ENCODE peak calls at places on chromosome 15, in four cellular contexts. One of them, this sample, is unnamed.

GRCh38 chr15:48935236-48935635 is 28.5 kb downstream of the SHC4 start:
- DNase-seq in GM23338: no peak
- DNase-seq in IMR-90: no peak
- DNase-seq in lower lobe of right lung: no peak
- DNase-seq in this sample: no peak

GRCh38 chr15:101478701-101479341 is 10.7 kb downstream of the PCSK6 start:
- DNase-seq in GM23338: no peak
- DNase-seq in IMR-90: no peak
- DNase-seq in lower lobe of right lung: no peak
- DNase-seq in this sample: no peak

GRCh38 chr15:44298878-44299277 is 10.4 kb downstream of the GOLM2 start:
- DNase-seq in GM23338: peak
- DNase-seq in IMR-90: no peak
- DNase-seq in lower lobe of right lung: no peak
- DNase-seq in this sample: no peak

GRCh38 chr15:89664441-89664840 is 9.2 kb upstream of the KIF7 start:
- DNase-seq in GM23338: no peak
- DNase-seq in IMR-90: no peak
- DNase-seq in lower lobe of right lung: no peak
- DNase-seq in this sample: no peak

GRCh38 chr15:42102646-42103235 is 8.4 kb upstream of the PLA2G4D start:
- DNase-seq in GM23338: no peak
- DNase-seq in IMR-90: peak
- DNase-seq in lower lobe of right lung: no peak
- DNase-seq in this sample: no peak

GRCh38 chr15:42100021-42100800 is 5.8 kb upstream of the PLA2G4D start:
- DNase-seq in GM23338: no peak
- DNase-seq in IMR-90: peak
- DNase-seq in lower lobe of right lung: peak
- DNase-seq in this sample: no peak

GRCh38 chr15:52466134-52466701 is 62.5 kb downstream of the MYO5A start:
- DNase-seq in GM23338: peak
- DNase-seq in IMR-90: no peak
- DNase-seq in lower lobe of right lung: peak
- DNase-seq in this sample: no peak

GRCh38 chr15:44712108-44713005 is 1.0 kb downstream of the B2M start:
- DNase-seq in GM23338: no peak
- DNase-seq in IMR-90: peak
- DNase-seq in lower lobe of right lung: peak
- DNase-seq in this sample: peak

GRCh38 chr15:31265871-31266711 is 60.5 kb upstream of the KLF13 start:
- DNase-seq in GM23338: no peak
- DNase-seq in IMR-90: no peak
- DNase-seq in lower lobe of right lung: peak
- DNase-seq in this sample: no peak

GRCh38 chr15:81091889-81092558 is 42.0 kb upstream of the CFAP161 start:
- DNase-seq in GM23338: no peak
- DNase-seq in IMR-90: peak
- DNase-seq in lower lobe of right lung: no peak
- DNase-seq in this sample: peak

GRCh38 chr15:94937243-94937642 is 705.9 kb downstream of the MCTP2 start:
- DNase-seq in GM23338: no peak
- DNase-seq in IMR-90: no peak
- DNase-seq in lower lobe of right lung: no peak
- DNase-seq in this sample: no peak

GRCh38 chr15:60966746-60967145 is 262.4 kb downstream of the RORA start:
- DNase-seq in GM23338: no peak
- DNase-seq in IMR-90: no peak
- DNase-seq in lower lobe of right lung: no peak
- DNase-seq in this sample: no peak

GRCh38 chr15:27808182-27808581 is 290.9 kb downstream of the OCA2 start:
- DNase-seq in GM23338: no peak
- DNase-seq in IMR-90: no peak
- DNase-seq in lower lobe of right lung: no peak
- DNase-seq in this sample: no peak

GRCh38 chr15:31453558-31454318 is 127.1 kb downstream of the KLF13 start:
- DNase-seq in GM23338: no peak
- DNase-seq in IMR-90: no peak
- DNase-seq in lower lobe of right lung: no peak
- DNase-seq in this sample: no peak

GRCh38 chr15:59953392-59953883 is 50.7 kb upstream of the FOXB1 start:
- DNase-seq in GM23338: peak
- DNase-seq in IMR-90: no peak
- DNase-seq in lower lobe of right lung: no peak
- DNase-seq in this sample: peak

GRCh38 chr15:101439920-101440319 is 49.6 kb downstream of the PCSK6 start:
- DNase-seq in GM23338: no peak
- DNase-seq in IMR-90: peak
- DNase-seq in lower lobe of right lung: no peak
- DNase-seq in this sample: no peak

GRCh38 chr15:48062476-48062875 is 58.3 kb upstream of the SLC24A5 start:
- DNase-seq in GM23338: no peak
- DNase-seq in IMR-90: peak
- DNase-seq in lower lobe of right lung: no peak
- DNase-seq in this sample: no peak

GRCh38 chr15:50107157-50107556 is 11.9 kb downstream of the ATP8B4 start:
- DNase-seq in GM23338: no peak
- DNase-seq in IMR-90: no peak
- DNase-seq in lower lobe of right lung: no peak
- DNase-seq in this sample: no peak

GRCh38 chr15:40859206-40859851 is 14.7 kb downstream of the RHOV start:
- DNase-seq in GM23338: peak
- DNase-seq in IMR-90: peak
- DNase-seq in lower lobe of right lung: peak
- DNase-seq in this sample: peak

GRCh38 chr15:72306211-72306785 is 13.7 kb downstream of the CELF6 start:
- DNase-seq in GM23338: peak
- DNase-seq in IMR-90: peak
- DNase-seq in lower lobe of right lung: no peak
- DNase-seq in this sample: no peak

GRCh38 chr15:52288051-52288942 is 7.3 kb downstream of the MYO5C start:
- DNase-seq in GM23338: no peak
- DNase-seq in IMR-90: peak
- DNase-seq in lower lobe of right lung: peak
- DNase-seq in this sample: peak

GRCh38 chr15:34155859-34156258 is 54.0 kb downstream of the PGBD4 start:
- DNase-seq in GM23338: no peak
- DNase-seq in IMR-90: no peak
- DNase-seq in lower lobe of right lung: no peak
- DNase-seq in this sample: no peak

GRCh38 chr15:39624806-39625205 is 43.9 kb downstream of the THBS1 start:
- DNase-seq in GM23338: no peak
- DNase-seq in IMR-90: peak
- DNase-seq in lower lobe of right lung: peak
- DNase-seq in this sample: peak

GRCh38 chr15:31325432-31325975 is 1.1 kb upstream of the KLF13 start:
- DNase-seq in GM23338: peak
- DNase-seq in IMR-90: peak
- DNase-seq in lower lobe of right lung: peak
- DNase-seq in this sample: peak

GRCh38 chr15:22265961-22266360 is 185.6 kb downstream of the OR4M2 start:
- DNase-seq in GM23338: no peak
- DNase-seq in IMR-90: no peak
- DNase-seq in lower lobe of right lung: no peak
- DNase-seq in this sample: no peak

GRCh38 chr15:34154725-34155204 is 52.9 kb downstream of the PGBD4 start:
- DNase-seq in GM23338: peak
- DNase-seq in IMR-90: peak
- DNase-seq in lower lobe of right lung: no peak
- DNase-seq in this sample: peak

GRCh38 chr15:92226020-92226612 is 167.6 kb upstream of the ST8SIA2 start:
- DNase-seq in GM23338: peak
- DNase-seq in IMR-90: no peak
- DNase-seq in lower lobe of right lung: no peak
- DNase-seq in this sample: peak

GRCh38 chr15:51770902-51771301 is 19.5 kb downstream of the TMOD2 start:
- DNase-seq in GM23338: no peak
- DNase-seq in IMR-90: no peak
- DNase-seq in lower lobe of right lung: no peak
- DNase-seq in this sample: no peak

GRCh38 chr15:52040167-52040900 is 21.3 kb downstream of the MAPK6 start:
- DNase-seq in GM23338: no peak
- DNase-seq in IMR-90: peak
- DNase-seq in lower lobe of right lung: no peak
- DNase-seq in this sample: peak

GRCh38 chr15:75904241-75904631 is 558 bp downstream of the FBXO22 start:
- DNase-seq in GM23338: peak
- DNase-seq in IMR-90: peak
- DNase-seq in lower lobe of right lung: peak
- DNase-seq in this sample: peak

GRCh38 chr15:28123408-28124023 is 24.4 kb upstream of the OCA2 start:
- DNase-seq in GM23338: peak
- DNase-seq in IMR-90: peak
- DNase-seq in lower lobe of right lung: peak
- DNase-seq in this sample: peak

GRCh38 chr15:83446904-83447708 is at the start of gene SH3GL3:
- DNase-seq in GM23338: peak
- DNase-seq in IMR-90: peak
- DNase-seq in lower lobe of right lung: peak
- DNase-seq in this sample: peak

GRCh38 chr15:77025941-77026411 is 31.1 kb downstream of the PSTPIP1 start:
- DNase-seq in GM23338: no peak
- DNase-seq in IMR-90: no peak
- DNase-seq in lower lobe of right lung: peak
- DNase-seq in this sample: no peak

GRCh38 chr15:65423150-65423976 is 616 bp upstream of the IGDCC4 start:
- DNase-seq in GM23338: peak
- DNase-seq in IMR-90: no peak
- DNase-seq in lower lobe of right lung: no peak
- DNase-seq in this sample: no peak
- H3K4me3 ChIP-seq in GM23338: peak
- H3K4me3 ChIP-seq in IMR-90: peak
- H3K4me3 ChIP-seq in lower lobe of right lung: no peak
- H3K4me3 ChIP-seq in this sample: no peak

GRCh38 chr15:67181221-67181639 is 73.2 kb downstream of the AAGAB start:
- DNase-seq in GM23338: no peak
- DNase-seq in IMR-90: no peak
- DNase-seq in lower lobe of right lung: no peak
- DNase-seq in this sample: no peak
- TF ChIP-seq CTCF in GM23338: peak
- TF ChIP-seq CTCF in IMR-90: no peak
- TF ChIP-seq CTCF in lower lobe of right lung: no peak
- TF ChIP-seq CTCF in this sample: peak

GRCh38 chr15:70259640-70260066 is 161.9 kb upstream of the TLE3 start:
- DNase-seq in GM23338: peak
- DNase-seq in IMR-90: no peak
- DNase-seq in lower lobe of right lung: no peak
- DNase-seq in this sample: no peak

GRCh38 chr15:70259030-70259424 is 161.3 kb upstream of the TLE3 start:
- DNase-seq in GM23338: no peak
- DNase-seq in IMR-90: peak
- DNase-seq in lower lobe of right lung: peak
- DNase-seq in this sample: peak

GRCh38 chr15:70257573-70258220 is 160.0 kb upstream of the TLE3 start:
- DNase-seq in GM23338: no peak
- DNase-seq in IMR-90: no peak
- DNase-seq in lower lobe of right lung: peak
- DNase-seq in this sample: no peak

GRCh38 chr15:70257047-70257446 is 159.3 kb upstream of the TLE3 start:
- DNase-seq in GM23338: no peak
- DNase-seq in IMR-90: no peak
- DNase-seq in lower lobe of right lung: no peak
- DNase-seq in this sample: no peak

DNA sequence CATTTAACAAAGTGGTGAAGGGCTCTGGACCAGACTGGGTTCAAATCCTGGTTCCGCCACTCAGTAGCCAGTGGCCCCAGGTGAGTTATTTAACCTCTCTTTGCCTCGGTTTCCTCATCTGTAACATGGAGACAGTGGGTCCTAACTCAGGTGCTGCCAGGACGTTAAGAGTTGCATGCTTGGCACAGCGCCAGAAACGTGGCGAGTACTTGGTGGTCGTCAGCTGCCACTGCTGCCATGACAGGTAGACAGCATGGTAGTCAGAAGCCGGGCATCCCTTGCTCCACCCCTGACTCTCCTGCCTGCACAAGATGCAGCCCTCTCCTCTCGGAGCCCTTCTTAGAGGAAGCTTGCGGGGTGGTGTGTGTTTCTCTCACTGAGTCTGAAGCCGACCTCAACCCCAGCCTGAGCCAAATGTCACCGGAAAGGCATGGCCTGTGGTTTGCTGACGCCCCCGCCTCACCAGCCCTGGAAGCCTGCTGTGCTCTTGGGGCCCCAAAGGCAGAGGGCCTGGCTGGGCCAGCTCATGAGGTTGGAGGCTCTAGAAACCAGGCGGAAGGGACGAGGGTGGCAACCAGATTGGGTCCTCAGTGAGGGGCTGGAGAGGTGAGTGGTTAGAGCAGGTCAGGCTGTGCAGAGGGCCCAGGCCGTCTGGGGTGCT is 160.8 kb upstream of the TLE3 start:
- DNase-seq in GM23338: no peak
- DNase-seq in IMR-90: no peak
- DNase-seq in lower lobe of right lung: peak
- DNase-seq in this sample: no peak
- H3K4me3 ChIP-seq in GM23338: no peak
- H3K4me3 ChIP-seq in IMR-90: no peak
- H3K4me3 ChIP-seq in lower lobe of right lung: no peak
- H3K4me3 ChIP-seq in this sample: no peak

GRCh38 chr15:24823473-24823872 is 131.3 kb upstream of the SNRPN start:
- DNase-seq in GM23338: peak
- DNase-seq in IMR-90: no peak
- DNase-seq in lower lobe of right lung: no peak
- DNase-seq in this sample: peak

GRCh38 chr15:24819680-24820079 is 135.1 kb upstream of the SNRPN start:
- DNase-seq in GM23338: peak
- DNase-seq in IMR-90: no peak
- DNase-seq in lower lobe of right lung: no peak
- DNase-seq in this sample: no peak
- TF ChIP-seq CTCF in GM23338: peak
- TF ChIP-seq CTCF in IMR-90: no peak
- TF ChIP-seq CTCF in lower lobe of right lung: no peak
- TF ChIP-seq CTCF in this sample: no peak

GRCh38 chr15:85582719-85583089 is 202.3 kb downstream of the AKAP13 start:
- DNase-seq in GM23338: no peak
- DNase-seq in IMR-90: peak
- DNase-seq in lower lobe of right lung: no peak
- DNase-seq in this sample: peak
- H3K4me3 ChIP-seq in GM23338: no peak
- H3K4me3 ChIP-seq in IMR-90: no peak
- H3K4me3 ChIP-seq in lower lobe of right lung: peak
- H3K4me3 ChIP-seq in this sample: no peak